ENCODE peak calls at places on chromosomes 7 and 10, in ten cellular contexts. G is transverse colon, H is uterus, M is K562, E is adrenal gland, X is testis, V is upper lobe of left lung, R is right lobe of liver, B is IMR-90, A is A549. K is an unnamed sample.

GRCh38 chr7:100968031-100968430 is 1.3 kb upstream of the MUC12 start:
- DNase-seq in M (peak; percentile 13), R (no peak), V (no peak), B (no peak), G (no peak), X (no peak), H (no peak), A (no peak), E (no peak), K (no peak)

GRCh38 chr10:33832124-33832787 is 497.8 kb upstream of the NRP1 start:
- DNase-seq in R (no peak), G (no peak), V (no peak), A (no peak), E (no peak), X (no peak), B (no peak), M (no peak), H (no peak), K (no peak)

GRCh38 chr7:17501461-17502208 is 203.2 kb downstream of the AHR start:
- DNase-seq in V (no peak), B (peak; percentile 34), R (no peak), H (no peak), X (no peak), A (no peak), G (no peak), M (no peak), E (no peak), K (no peak)

GRCh38 chr7:96998333-96998732 is 7.0 kb upstream of the DLX6 start:
- DNase-seq in R (no peak), M (no peak), H (no peak), B (no peak), V (no peak), G (no peak), E (no peak), X (no peak), A (no peak), K (no peak)

GRCh38 chr7:131331806-131332205 is 4.1 kb downstream of the MKLN1 start:
- DNase-seq in B (no peak), M (no peak), X (no peak), G (no peak), A (no peak), H (no peak), R (no peak), V (no peak), E (no peak), K (no peak)

GRCh38 chr7:111708072-111708471 is 145.8 kb upstream of the IMMP2L start:
- DNase-seq in E (no peak), X (no peak), M (peak; percentile 45), V (no peak), R (no peak), H (no peak), B (peak; percentile 18), A (no peak), G (no peak), K (no peak)

GRCh38 chr10:44310762-44311562 is 73.9 kb downstream of the CXCL12 start:
- DNase-seq in G (peak; percentile 84), V (peak; percentile 97), B (peak; percentile 79), A (peak; percentile 69), E (peak; percentile 85), H (peak; percentile 86), X (peak; percentile 90), M (peak; percentile 88), R (peak; percentile 86), K (peak; percentile 81)

GRCh38 chr10:48550977-48551376 is 53.9 kb downstream of the ARHGAP22 start:
- DNase-seq in B (no peak), G (no peak), E (no peak), H (no peak), A (no peak), R (no peak), X (no peak), V (no peak), M (no peak), K (no peak)

GRCh38 chr7:44311561-44312495 is 13.6 kb downstream of the CAMK2B start:
- DNase-seq in H (no peak), X (peak; percentile 7), M (no peak), B (no peak), R (no peak), V (peak; percentile 45), E (no peak), A (no peak), G (no peak), K (no peak)

GRCh38 chr7:14786314-14786895 is 116.1 kb downstream of the DGKB start:
- DNase-seq in E (no peak), A (no peak), B (no peak), H (no peak), V (peak; percentile 24), X (no peak), G (no peak), M (no peak), R (no peak), K (no peak)

GRCh38 chr10:110150981-110151380 is 56.4 kb upstream of the MXI1 start:
- DNase-seq in M (no peak), R (no peak), B (no peak), H (no peak), X (no peak), E (no peak), A (no peak), V (no peak), G (no peak), K (no peak)

GRCh38 chr7:47439181-47439667 is 142.7 kb downstream of the TNS3 start:
- DNase-seq in B (no peak), M (no peak), H (no peak), E (no peak), R (no peak), V (peak; percentile 65), G (no peak), A (no peak), X (no peak), K (no peak)

GRCh38 chr10:6200588-6201510 is 1.9 kb upstream of the PFKFB3 start:
- DNase-seq in A (peak; percentile 33), R (peak; percentile 82), V (peak; percentile 89), G (peak; percentile 45), X (peak; percentile 60), M (no peak), E (peak; percentile 72), H (peak; percentile 40), B (peak; percentile 35), K (no peak)

DNA sequence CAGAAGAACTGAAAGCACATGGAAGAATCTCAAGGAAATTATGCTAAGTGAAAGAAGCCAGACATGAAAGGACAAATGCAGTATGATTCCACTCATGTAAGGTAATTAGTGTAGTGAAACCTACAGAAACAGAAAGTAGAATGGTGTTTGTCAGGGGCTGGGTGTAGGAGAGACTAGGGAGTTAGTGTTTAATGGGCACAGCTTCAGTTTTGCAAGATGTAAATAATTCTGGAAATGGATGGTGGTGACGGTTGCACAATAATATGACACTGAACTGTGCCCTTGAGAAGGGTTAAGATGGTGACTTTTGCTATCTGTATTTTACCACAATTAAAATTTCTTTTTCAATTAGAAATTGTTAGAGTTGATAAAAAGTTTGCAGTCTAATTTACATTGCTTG is 157.3 kb upstream of the ADCY1 start:
- DNase-seq in M (no peak), E (no peak), G (no peak), B (no peak), R (no peak), A (no peak), V (no peak), H (no peak), X (no peak), K (no peak)
- TF ChIP-seq POLR2A in M (no peak), E (no peak), G (no peak), B (no peak), R (no peak), A (no peak), V (no peak), H (no peak), X (no peak), K (no peak)

GRCh38 chr7:156858523-156858922 is 34.5 kb downstream of the LMBR1 start:
- DNase-seq in V (no peak), M (no peak), G (no peak), R (no peak), X (no peak), A (no peak), H (no peak), B (no peak), E (no peak), K (no peak)
- H3K9me3 ChIP-seq in V (peaks cover 24% of the 10 kb centered on the region), M (peaks cover 10% of the 10 kb centered on the region), G (no peaks in the 10 kb centered on the region), R (no peaks in the 10 kb centered on the region), X (no peaks in the 10 kb centered on the region), A (peaks cover 32% of the 10 kb centered on the region), H (no peaks in the 10 kb centered on the region), B (peaks cover 3% of the 10 kb centered on the region), E (no peaks in the 10 kb centered on the region), K (no peaks in the 10 kb centered on the region)

DNA sequence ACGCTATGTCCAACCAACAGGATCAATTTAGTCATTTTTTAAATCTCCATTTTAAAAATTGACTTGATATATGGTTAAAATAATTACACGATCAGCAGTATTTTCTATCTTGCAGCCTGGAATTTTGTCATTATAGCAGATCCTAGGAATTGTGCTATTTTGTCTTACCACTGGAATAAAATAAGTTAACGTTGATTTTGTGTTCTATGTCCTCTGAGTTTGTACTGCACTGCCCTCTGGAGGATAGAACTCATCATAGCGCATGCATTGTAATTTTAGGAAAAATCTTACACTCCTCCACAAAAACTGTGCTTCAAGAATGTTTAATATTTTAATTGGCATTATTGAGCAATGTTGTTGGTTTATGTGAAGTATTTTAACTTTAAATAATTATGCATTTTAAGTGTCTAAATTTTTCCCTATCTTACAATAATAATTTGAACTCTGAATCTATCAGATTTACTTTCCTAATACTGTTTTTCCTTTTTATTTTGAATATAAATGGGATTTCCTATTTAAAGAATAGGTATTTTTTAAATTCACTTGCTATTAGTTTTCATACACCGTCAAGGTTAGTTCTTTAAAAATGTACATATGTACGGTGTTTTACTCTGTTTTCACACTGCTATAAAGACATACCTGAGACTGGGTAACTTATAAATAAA is 220.1 kb downstream of the PPP1R3A start:
- DNase-seq in R (no peak), H (no peak), M (peak; percentile 9), G (no peak), B (peak; percentile 39), X (peak; percentile 25), V (no peak), A (peak; percentile 31), E (no peak), K (peak; percentile 16)
- TF ChIP-seq CTCF in R (peak; percentile 74), H (peak; percentile 58), M (peak; percentile 69), G (peak; percentile 31), B (peak; percentile 70), X (peak; percentile 47), V (peak; percentile 37), A (peak; percentile 69), E (peak; percentile 46), K (peak; percentile 51)

GRCh38 chr7:151247611-151248176 is 800 bp downstream of the SMARCD3 start:
- DNase-seq in A (no peak), R (peak; percentile 55), B (no peak), G (no peak), X (peak; percentile 57), H (no peak), M (no peak), E (peak; percentile 62), V (no peak), K (no peak)

GRCh38 chr7:151249732-151250072 is 1.2 kb upstream of the SMARCD3 start:
- DNase-seq in A (peak; percentile 60), V (no peak), G (peak; percentile 48), R (no peak), B (peak; percentile 39), H (peak; percentile 79), E (peak; percentile 84), X (peak; percentile 84), M (peak; percentile 65), K (no peak)

GRCh38 chr7:151250181-151251095 is 1.9 kb upstream of the SMARCD3 start:
- DNase-seq in X (no peak), G (no peak), V (no peak), R (no peak), A (no peak), B (no peak), M (no peak), H (no peak), E (peak; percentile 38), K (no peak)

GRCh38 chr7:151248191-151249033 is at the start of gene SMARCD3:
- DNase-seq in B (peak; percentile 50), H (peak; percentile 64), R (peak; percentile 59), G (peak; percentile 54), V (peak; percentile 94), A (peak; percentile 36), X (peak; percentile 80), M (peak; percentile 90), E (peak; percentile 75), K (no peak)

GRCh38 chr7:151249034-151249731 is 689 bp upstream of the SMARCD3 start:
- DNase-seq in X (peak; percentile 71), V (peak; percentile 93), B (peak; percentile 59), R (peak; percentile 66), A (peak; percentile 60), G (peak; percentile 54), M (no peak), E (peak; percentile 72), H (no peak), K (peak; percentile 48)
- TF ChIP-seq POLR2A in X (no peak), V (no peak), B (peak; percentile 50), R (no peak), A (peak; percentile 49), G (no peak), M (no peak), E (peak; percentile 59), H (peak; percentile 22), K (peak; percentile 32)